ENCODE peak calls at places on chromosome 15, in seven cellular contexts. One of them, this sample, is unnamed.

GRCh38 chr15:63912061-63912615 is 78.4 kb upstream of the HERC1 start:
- DNase-seq in heart left ventricle: no peak
- DNase-seq in fibroblast of lung: no peak
- DNase-seq in kidney: no peak
- DNase-seq in OCI-LY7: no peak
- DNase-seq in thoracic aorta: no peak
- DNase-seq in ovary: no peak
- DNase-seq in this sample: no peak

GRCh38 chr15:64045774-64046346 is 425 bp downstream of the DAPK2 start:
- DNase-seq in heart left ventricle: peak; percentile 57
- DNase-seq in ovary: peak; percentile 48
- DNase-seq in fibroblast of lung: peak; percentile 11
- DNase-seq in thoracic aorta: no peak
- DNase-seq in OCI-LY7: no peak
- DNase-seq in kidney: peak; percentile 78
- DNase-seq in this sample: peak; percentile 10

GRCh38 chr15:27843146-27843545 is 256.0 kb downstream of the OCA2 start:
- DNase-seq in thoracic aorta: no peak
- DNase-seq in fibroblast of lung: no peak
- DNase-seq in OCI-LY7: no peak
- DNase-seq in ovary: no peak
- DNase-seq in kidney: no peak
- DNase-seq in heart left ventricle: no peak
- DNase-seq in this sample: no peak

GRCh38 chr15:78149805-78150751 is 916 bp downstream of the IDH3A start:
- DNase-seq in thoracic aorta: no peak
- DNase-seq in kidney: no peak
- DNase-seq in fibroblast of lung: no peak
- DNase-seq in heart left ventricle: no peak
- DNase-seq in OCI-LY7: peak; percentile 44
- DNase-seq in ovary: no peak
- DNase-seq in this sample: no peak

GRCh38 chr15:61299060-61299763 is 70.1 kb upstream of the RORA start:
- DNase-seq in thoracic aorta: no peak
- DNase-seq in fibroblast of lung: no peak
- DNase-seq in heart left ventricle: no peak
- DNase-seq in kidney: no peak
- DNase-seq in ovary: no peak
- DNase-seq in OCI-LY7: no peak
- DNase-seq in this sample: no peak

GRCh38 chr15:59360896-59361295 is 11.8 kb downstream of the MYO1E start:
- DNase-seq in fibroblast of lung: peak; percentile 45
- DNase-seq in ovary: no peak
- DNase-seq in heart left ventricle: no peak
- DNase-seq in kidney: no peak
- DNase-seq in OCI-LY7: no peak
- DNase-seq in thoracic aorta: no peak
- DNase-seq in this sample: no peak

GRCh38 chr15:60966316-60966715 is 262.8 kb downstream of the RORA start:
- DNase-seq in kidney: no peak
- DNase-seq in OCI-LY7: no peak
- DNase-seq in fibroblast of lung: peak; percentile 57
- DNase-seq in ovary: no peak
- DNase-seq in heart left ventricle: no peak
- DNase-seq in thoracic aorta: no peak
- DNase-seq in this sample: no peak

GRCh38 chr15:25713736-25714537 is 149.2 kb downstream of the ATP10A start:
- DNase-seq in heart left ventricle: no peak
- DNase-seq in OCI-LY7: no peak
- DNase-seq in kidney: no peak
- DNase-seq in thoracic aorta: no peak
- DNase-seq in fibroblast of lung: no peak
- DNase-seq in ovary: no peak
- DNase-seq in this sample: no peak

GRCh38 chr15:64105113-64105704 is 9.4 kb downstream of the SNX1 start:
- DNase-seq in OCI-LY7: no peak
- DNase-seq in thoracic aorta: no peak
- DNase-seq in fibroblast of lung: peak; percentile 25
- DNase-seq in heart left ventricle: no peak
- DNase-seq in ovary: no peak
- DNase-seq in kidney: no peak
- DNase-seq in this sample: no peak

GRCh38 chr15:95684126-95684525 is 646.4 kb upstream of the NR2F2 start:
- DNase-seq in OCI-LY7: no peak
- DNase-seq in kidney: no peak
- DNase-seq in ovary: no peak
- DNase-seq in heart left ventricle: no peak
- DNase-seq in thoracic aorta: no peak
- DNase-seq in fibroblast of lung: no peak
- DNase-seq in this sample: no peak

GRCh38 chr15:34366271-34367043 is 539 bp downstream of the LPCAT4 start:
- DNase-seq in fibroblast of lung: peak; percentile 56
- DNase-seq in heart left ventricle: peak; percentile 85
- DNase-seq in thoracic aorta: no peak
- DNase-seq in kidney: peak; percentile 91
- DNase-seq in ovary: peak; percentile 78
- DNase-seq in OCI-LY7: peak; percentile 66
- DNase-seq in this sample: no peak

GRCh38 chr15:75024102-75024636 is 779 bp downstream of the PPCDC start:
- DNase-seq in thoracic aorta: no peak
- DNase-seq in heart left ventricle: no peak
- DNase-seq in kidney: no peak
- DNase-seq in OCI-LY7: peak; percentile 63
- DNase-seq in fibroblast of lung: peak; percentile 40
- DNase-seq in ovary: no peak
- DNase-seq in this sample: no peak

GRCh38 chr15:24961967-24962366 is 7.2 kb downstream of the SNRPN start:
- DNase-seq in OCI-LY7: no peak
- DNase-seq in ovary: no peak
- DNase-seq in heart left ventricle: no peak
- DNase-seq in kidney: no peak
- DNase-seq in thoracic aorta: no peak
- DNase-seq in fibroblast of lung: no peak
- DNase-seq in this sample: no peak

GRCh38 chr15:48555244-48555804 is 90.2 kb downstream of the FBN1 start:
- DNase-seq in heart left ventricle: no peak
- DNase-seq in fibroblast of lung: peak; percentile 87
- DNase-seq in OCI-LY7: no peak
- DNase-seq in thoracic aorta: no peak
- DNase-seq in kidney: no peak
- DNase-seq in ovary: no peak
- DNase-seq in this sample: no peak

GRCh38 chr15:35308802-35309201 is 223.7 kb upstream of the NANOGP8 start:
- DNase-seq in OCI-LY7: no peak
- DNase-seq in kidney: no peak
- DNase-seq in fibroblast of lung: peak; percentile 95
- DNase-seq in thoracic aorta: no peak
- DNase-seq in heart left ventricle: peak; percentile 49
- DNase-seq in ovary: no peak
- DNase-seq in this sample: no peak

GRCh38 chr15:33067456-33067855 is 127.1 kb downstream of the FMN1 start:
- DNase-seq in thoracic aorta: no peak
- DNase-seq in ovary: no peak
- DNase-seq in OCI-LY7: no peak
- DNase-seq in kidney: no peak
- DNase-seq in heart left ventricle: no peak
- DNase-seq in fibroblast of lung: peak; percentile 77
- DNase-seq in this sample: no peak

GRCh38 chr15:78364233-78364632 is 24.1 kb downstream of the CRABP1 start:
- DNase-seq in fibroblast of lung: no peak
- DNase-seq in thoracic aorta: no peak
- DNase-seq in OCI-LY7: no peak
- DNase-seq in heart left ventricle: peak; percentile 47
- DNase-seq in ovary: no peak
- DNase-seq in kidney: no peak
- DNase-seq in this sample: no peak

GRCh38 chr15:89775815-89776214 is 317 bp upstream of the MESP2 start:
- DNase-seq in thoracic aorta: no peak
- DNase-seq in heart left ventricle: no peak
- DNase-seq in kidney: no peak
- DNase-seq in ovary: no peak
- DNase-seq in OCI-LY7: no peak
- DNase-seq in fibroblast of lung: no peak
- DNase-seq in this sample: no peak

GRCh38 chr15:92494791-92495190 is 101.1 kb downstream of the ST8SIA2 start:
- DNase-seq in thoracic aorta: no peak
- DNase-seq in OCI-LY7: no peak
- DNase-seq in ovary: no peak
- DNase-seq in fibroblast of lung: no peak
- DNase-seq in heart left ventricle: no peak
- DNase-seq in kidney: no peak
- DNase-seq in this sample: no peak

GRCh38 chr15:60568301-60568742 is 89.4 kb upstream of the ICE2 start:
- DNase-seq in kidney: no peak
- DNase-seq in ovary: no peak
- DNase-seq in thoracic aorta: no peak
- DNase-seq in OCI-LY7: peak; percentile 57
- DNase-seq in fibroblast of lung: no peak
- DNase-seq in heart left ventricle: no peak
- DNase-seq in this sample: no peak

GRCh38 chr15:36126194-36126593 is 453.2 kb upstream of the CDIN1 start:
- DNase-seq in fibroblast of lung: no peak
- DNase-seq in heart left ventricle: no peak
- DNase-seq in kidney: no peak
- DNase-seq in ovary: no peak
- DNase-seq in thoracic aorta: no peak
- DNase-seq in OCI-LY7: no peak
- DNase-seq in this sample: no peak

DNA sequence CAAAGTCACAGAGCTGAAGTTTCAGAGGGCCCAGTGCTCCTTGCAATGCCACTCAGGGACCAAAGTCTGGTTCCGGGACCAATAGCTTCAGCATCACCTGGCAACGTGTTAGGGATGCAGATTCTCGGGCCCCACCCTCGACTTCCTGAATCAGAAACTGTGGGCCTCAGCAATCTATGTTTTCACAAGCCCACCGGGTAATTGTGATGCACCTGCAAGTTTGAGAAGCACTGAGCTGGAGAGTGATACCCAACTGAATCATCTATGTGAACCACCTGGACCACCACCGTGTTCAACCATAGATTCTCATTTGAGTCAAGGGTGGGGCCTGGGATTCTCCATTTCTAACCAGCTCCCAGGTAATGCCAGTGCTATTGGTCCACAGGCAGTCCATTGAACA is 55.7 kb downstream of the CORO2B start:
- DNase-seq in OCI-LY7: peak; percentile 95
- DNase-seq in kidney: no peak
- DNase-seq in thoracic aorta: no peak
- DNase-seq in fibroblast of lung: no peak
- DNase-seq in ovary: no peak
- DNase-seq in heart left ventricle: no peak
- DNase-seq in this sample: no peak
- H3K4me1 ChIP-seq in OCI-LY7: peaks cover 97% of the 10 kb centered on the region
- H3K4me1 ChIP-seq in kidney: peaks cover 5% of the 10 kb centered on the region
- H3K4me1 ChIP-seq in thoracic aorta: peaks cover 16% of the 10 kb centered on the region
- H3K4me1 ChIP-seq in fibroblast of lung: peaks cover 46% of the 10 kb centered on the region
- H3K4me1 ChIP-seq in ovary: peaks cover 52% of the 10 kb centered on the region
- H3K4me1 ChIP-seq in heart left ventricle: peaks cover 11% of the 10 kb centered on the region
- H3K4me1 ChIP-seq in this sample: no peaks in the 10 kb centered on the region

GRCh38 chr15:31280037-31280830 is 46.4 kb upstream of the KLF13 start:
- DNase-seq in ovary: no peak
- DNase-seq in kidney: peak; percentile 68
- DNase-seq in OCI-LY7: no peak
- DNase-seq in fibroblast of lung: no peak
- DNase-seq in heart left ventricle: no peak
- DNase-seq in thoracic aorta: no peak
- DNase-seq in this sample: no peak
- H3K27ac ChIP-seq in ovary: no peak overlapping the region
- H3K27ac ChIP-seq in kidney: no peak overlapping the region
- H3K27ac ChIP-seq in OCI-LY7: no peak overlapping the region
- H3K27ac ChIP-seq in fibroblast of lung: no peak overlapping the region
- H3K27ac ChIP-seq in heart left ventricle: no peak overlapping the region
- H3K27ac ChIP-seq in thoracic aorta: no peak overlapping the region
- H3K27ac ChIP-seq in this sample: no peak overlapping the region

DNA sequence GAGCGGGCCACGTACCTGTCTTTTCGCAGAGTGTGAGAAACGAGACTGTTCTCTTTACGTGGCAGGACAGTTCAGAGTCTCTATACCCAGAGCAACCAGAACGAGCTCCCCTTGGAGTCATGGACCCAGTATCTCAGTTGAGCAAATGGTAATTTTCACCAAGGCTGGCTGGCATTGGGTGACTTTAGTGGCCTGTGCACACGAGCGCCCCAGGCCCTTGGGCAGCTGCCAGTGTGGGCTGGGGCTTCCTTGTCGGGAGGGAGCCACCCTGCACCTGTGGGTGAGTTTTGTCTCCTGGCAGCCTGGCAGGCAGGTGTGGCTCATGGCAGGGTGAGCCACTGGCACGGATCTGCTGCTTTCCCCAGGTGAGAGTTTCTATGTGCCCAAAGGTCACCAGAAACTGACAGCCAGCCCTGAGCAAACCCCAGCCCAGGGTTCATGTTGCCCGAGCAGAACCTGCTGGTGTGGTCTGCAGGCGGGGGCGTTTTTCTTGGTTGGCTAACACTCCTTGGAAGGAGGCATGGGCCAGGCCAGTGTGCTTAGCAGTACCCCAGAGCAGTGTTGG is 135.0 kb downstream of the TJP1 start:
- DNase-seq in OCI-LY7: no peak
- DNase-seq in heart left ventricle: no peak
- DNase-seq in fibroblast of lung: no peak
- DNase-seq in ovary: no peak
- DNase-seq in thoracic aorta: no peak
- DNase-seq in kidney: no peak
- DNase-seq in this sample: no peak
- H3K4me1 ChIP-seq in OCI-LY7: no peaks in the 10 kb centered on the region
- H3K4me1 ChIP-seq in heart left ventricle: no peaks in the 10 kb centered on the region
- H3K4me1 ChIP-seq in fibroblast of lung: peaks cover 2% of the 10 kb centered on the region
- H3K4me1 ChIP-seq in ovary: no peaks in the 10 kb centered on the region
- H3K4me1 ChIP-seq in thoracic aorta: no peaks in the 10 kb centered on the region
- H3K4me1 ChIP-seq in kidney: peaks cover 18% of the 10 kb centered on the region
- H3K4me1 ChIP-seq in this sample: no peaks in the 10 kb centered on the region

DNA sequence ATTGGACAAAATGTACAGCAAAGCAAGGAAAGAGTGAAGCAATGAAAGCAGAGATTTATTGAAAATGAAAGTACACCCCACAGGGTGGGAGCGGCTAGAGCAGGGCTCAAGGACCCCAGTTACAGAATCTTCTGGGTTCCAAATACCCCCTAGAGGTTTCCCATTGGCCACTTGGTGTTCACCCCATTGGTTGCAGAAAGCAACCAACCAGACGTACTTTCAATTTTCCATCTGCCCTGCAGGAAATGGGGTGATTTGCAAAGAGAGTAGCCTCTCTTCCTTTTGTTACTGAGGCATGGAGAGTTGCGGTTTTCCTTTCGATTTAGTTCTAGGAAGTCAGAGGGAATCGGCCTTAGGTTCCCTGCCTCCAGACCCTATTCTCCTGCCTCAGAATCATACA is 2.4 kb downstream of the PML start:
- DNase-seq in thoracic aorta: no peak
- DNase-seq in heart left ventricle: no peak
- DNase-seq in OCI-LY7: peak; percentile 72
- DNase-seq in fibroblast of lung: no peak
- DNase-seq in ovary: no peak
- DNase-seq in kidney: no peak
- DNase-seq in this sample: peak; percentile 61
- H3K27ac ChIP-seq in thoracic aorta: no peak overlapping the region
- H3K27ac ChIP-seq in heart left ventricle: peak overlapping the region; percentile 39
- H3K27ac ChIP-seq in OCI-LY7: peak overlapping the region; percentile 36
- H3K27ac ChIP-seq in fibroblast of lung: peak overlapping the region; percentile 60
- H3K27ac ChIP-seq in ovary: peak overlapping the region; percentile 44
- H3K27ac ChIP-seq in kidney: peak overlapping the region; percentile 70
- H3K27ac ChIP-seq in this sample: peak overlapping the region; percentile 90

GRCh38 chr15:67050062-67050461 is 15.3 kb upstream of the SMAD3 start:
- DNase-seq in heart left ventricle: no peak
- DNase-seq in ovary: no peak
- DNase-seq in OCI-LY7: no peak
- DNase-seq in fibroblast of lung: peak; percentile 51
- DNase-seq in kidney: no peak
- DNase-seq in thoracic aorta: no peak
- DNase-seq in this sample: no peak
- H3K4me1 ChIP-seq in heart left ventricle: no peaks in the 10 kb centered on the region
- H3K4me1 ChIP-seq in ovary: peaks cover 25% of the 10 kb centered on the region
- H3K4me1 ChIP-seq in OCI-LY7: peaks cover 18% of the 10 kb centered on the region
- H3K4me1 ChIP-seq in fibroblast of lung: peaks cover 40% of the 10 kb centered on the region
- H3K4me1 ChIP-seq in kidney: peaks cover 39% of the 10 kb centered on the region
- H3K4me1 ChIP-seq in thoracic aorta: peaks cover 37% of the 10 kb centered on the region
- H3K4me1 ChIP-seq in this sample: no peaks in the 10 kb centered on the region